ENCODE peak calls at places on chromosomes 13 and 19, in four cellular contexts. O is stimulated activated CD4-positive, alpha-beta T cell treated with anti-CD3 and anti-CD28 coated beads, TNF-alpha, amount 100 ng/mL, for 24 hours; U is cardiac septum; I is naive thymus-derived CD8-positive, alpha-beta T cell. Q is an unnamed sample.

GRCh38 chr19:14097532-14098151 is 7.1 kb upstream of the SAMD1 start:
- DNase-seq in O (no peak), U (no peak), I (no peak), Q (no peak)

GRCh38 chr19:39970674-39971379 is at the start of gene PSMC4:
- DNase-seq in O (peak; percentile 96), U (peak; percentile 99), I (peak; percentile 96), Q (peak; percentile 100)

GRCh38 chr13:79749985-79750551 is 269.1 kb downstream of the NDFIP2 start:
- DNase-seq in O (no peak), U (no peak), I (no peak), Q (no peak)

GRCh38 chr19:35037716-35038622 is 3.6 kb upstream of the HPN start:
- DNase-seq in O (no peak), U (no peak), I (no peak), Q (no peak)

GRCh38 chr19:18278521-18279265 is 2.7 kb downstream of the JUND start:
- DNase-seq in O (no peak), U (no peak), I (no peak), Q (peak; percentile 32)

GRCh38 chr13:95292622-95293021 is 8.6 kb downstream of the ABCC4 start:
- DNase-seq in O (no peak), U (no peak), I (no peak), Q (no peak)

GRCh38 chr13:85509512-85509911 is 289.7 kb downstream of the SLITRK6 start:
- DNase-seq in O (no peak), U (no peak), I (no peak), Q (peak; percentile 61)

GRCh38 chr19:2491130-2491801 is 15.3 kb downstream of the GADD45B start:
- DNase-seq in O (no peak), U (no peak), I (no peak), Q (peak; percentile 86)

GRCh38 chr19:11767633-11768133 is 883 bp downstream of the ZNF441 start:
- DNase-seq in O (peak; percentile 0), U (peak; percentile 75), I (peak; percentile 10), Q (peak; percentile 60)

GRCh38 chr19:2150794-2151338 is 500 bp downstream of the AP3D1 start:
- DNase-seq in O (no peak), U (no peak), I (peak; percentile 25), Q (no peak)

GRCh38 chr13:74026753-74027152 is 107.5 kb downstream of the KLF12 start:
- DNase-seq in O (peak; percentile 53), U (no peak), I (peak; percentile 33), Q (no peak)